ENCODE peak calls at places on chromosomes 13 and 19, in ten cellular contexts. R is spleen, V is right cardiac atrium, D is cardiac muscle cell, G is lower lobe of right lung, N is mesenchymal stem cell, O is endothelial cell of umbilical vein, C is adipocyte, W is neuronal stem cell, E is aorta. B is an unnamed sample. For H3K9me3 and H3K4me1, the result is how much of the 10 kb centered on the place peaks cover.

GRCh38 chr13:64471916-64472315 is 2758.2 kb downstream of the PCDH9 start:
- DNase-seq in C (peak), N (peak), W (no peak), R (no peak), E (no peak), V (no peak), G (no peak), O (peak), D (peak), B (peak)

GRCh38 chr13:65966991-65967451 is 1263.1 kb downstream of the PCDH9 start:
- DNase-seq in W (no peak), V (no peak), N (peak), D (peak), G (no peak), R (no peak), E (no peak), O (peak), C (peak), B (peak)

GRCh38 chr13:92317066-92317465 is 909.5 kb upstream of the GPC6 start:
- DNase-seq in C (no peak), R (no peak), D (no peak), V (no peak), W (no peak), O (no peak), N (peak), G (no peak), E (no peak), B (peak)

GRCh38 chr13:81658598-81659370 is 1317.9 kb upstream of the SPRY2 start:
- DNase-seq in V (no peak), O (no peak), R (no peak), C (no peak), W (no peak), N (no peak), D (no peak), E (no peak), G (no peak), B (no peak)

GRCh38 chr19:29326351-29326750 is 113.4 kb upstream of the UQCRFS1 start:
- DNase-seq in G (no peak), D (no peak), N (no peak), E (no peak), V (no peak), O (no peak), W (no peak), C (no peak), R (no peak), B (no peak)

GRCh38 chr19:33147538-33147937 is 15.6 kb downstream of the WDR88 start:
- DNase-seq in W (no peak), R (no peak), N (no peak), D (no peak), G (no peak), V (no peak), O (no peak), E (no peak), C (no peak), B (no peak)

GRCh38 chr13:97600438-97601080 is 166.6 kb downstream of the RAP2A start:
- DNase-seq in G (no peak), D (no peak), E (no peak), W (no peak), N (peak), V (no peak), C (peak), O (peak), R (no peak), B (peak)

GRCh38 chr13:83883061-83883523 is 818 bp upstream of the SLITRK1 start:
- DNase-seq in G (no peak), N (no peak), C (no peak), V (no peak), O (no peak), E (no peak), R (no peak), D (no peak), W (no peak), B (no peak)

GRCh38 chr13:30037766-30038165 is 187.3 kb upstream of the UBL3 start:
- DNase-seq in V (no peak), N (peak), C (peak), D (no peak), O (no peak), E (no peak), W (no peak), R (no peak), G (no peak), B (peak)

GRCh38 chr13:43935878-43936277 is 56.2 kb downstream of the LACC1 start:
- DNase-seq in G (no peak), D (no peak), C (peak), V (no peak), R (no peak), O (no peak), W (no peak), N (peak), E (no peak), B (no peak)

GRCh38 chr13:104106705-104107393 is 1040.6 kb upstream of the SLC10A2 start:
- DNase-seq in G (no peak), V (no peak), E (no peak), N (no peak), C (no peak), W (no peak), O (peak), R (no peak), D (no peak), B (peak)

GRCh38 chr19:7645159-7645558 is 8.2 kb downstream of the STXBP2 start:
- DNase-seq in W (no peak), N (no peak), O (no peak), V (peak), C (no peak), G (no peak), E (no peak), R (no peak), D (no peak), B (no peak)

GRCh38 chr19:15107056-15108010 is at the start of gene SYDE1:
- DNase-seq in E (peak), D (peak), C (peak), O (peak), W (peak), R (no peak), N (peak), G (no peak), V (peak), B (peak)

GRCh38 chr13:98141938-98142426 is 912 bp upstream of the FARP1 start:
- DNase-seq in G (peak), V (peak), N (peak), O (no peak), E (no peak), R (peak), D (no peak), C (no peak), W (peak), B (no peak)

GRCh38 chr13:43908156-43909126 is 28.7 kb downstream of the LACC1 start:
- DNase-seq in W (peak), C (peak), V (no peak), N (peak), G (no peak), E (no peak), R (no peak), D (peak), O (peak), B (peak)

GRCh38 chr13:98890186-98890585 is 87.7 kb downstream of the DOCK9 start:
- DNase-seq in N (peak), D (no peak), O (peak), G (no peak), R (no peak), C (no peak), W (no peak), V (no peak), E (no peak), B (peak)

GRCh38 chr19:7515471-7516226 is at the start of gene ZNF358:
- DNase-seq in R (peak), O (peak), N (peak), G (peak), E (peak), C (peak), W (peak), V (peak), D (peak), B (peak)

GRCh38 chr19:18879579-18880373 is 16.2 kb downstream of the CERS1 start:
- DNase-seq in N (no peak), E (no peak), C (peak), G (peak), V (peak), D (no peak), R (peak), O (peak), W (no peak), B (no peak)

GRCh38 chr19:48968813-48969218 is 3.7 kb downstream of the FTL start:
- DNase-seq in V (no peak), W (no peak), R (no peak), E (no peak), G (no peak), N (peak), O (no peak), D (no peak), C (no peak), B (no peak)

GRCh38 chr13:52879950-52880650 is 31.7 kb upstream of the PCDH8 start:
- DNase-seq in D (no peak), N (no peak), E (no peak), V (no peak), C (no peak), G (no peak), O (no peak), W (no peak), R (no peak), B (no peak)

GRCh38 chr13:99199541-99200432 is 867 bp upstream of the UBAC2 start:
- DNase-seq in V (no peak), W (no peak), G (no peak), C (peak), N (peak), O (peak), R (no peak), E (no peak), D (peak), B (peak)

GRCh38 chr19:11286312-11286974 is 9.5 kb upstream of the TSPAN16 start:
- DNase-seq in O (peak), N (no peak), R (no peak), W (no peak), G (no peak), V (peak), E (no peak), C (peak), D (no peak), B (peak)

GRCh38 chr13:80817979-80818378 is 477.1 kb upstream of the SPRY2 start:
- DNase-seq in O (no peak), W (no peak), N (no peak), C (no peak), D (no peak), E (no peak), R (no peak), G (no peak), V (no peak), B (no peak)

GRCh38 chr13:20526664-20527063 is 1.0 kb upstream of the CRYL1 start:
- DNase-seq in V (no peak), E (no peak), N (no peak), C (peak), R (no peak), O (peak), D (no peak), G (no peak), W (no peak), B (peak)

DNA sequence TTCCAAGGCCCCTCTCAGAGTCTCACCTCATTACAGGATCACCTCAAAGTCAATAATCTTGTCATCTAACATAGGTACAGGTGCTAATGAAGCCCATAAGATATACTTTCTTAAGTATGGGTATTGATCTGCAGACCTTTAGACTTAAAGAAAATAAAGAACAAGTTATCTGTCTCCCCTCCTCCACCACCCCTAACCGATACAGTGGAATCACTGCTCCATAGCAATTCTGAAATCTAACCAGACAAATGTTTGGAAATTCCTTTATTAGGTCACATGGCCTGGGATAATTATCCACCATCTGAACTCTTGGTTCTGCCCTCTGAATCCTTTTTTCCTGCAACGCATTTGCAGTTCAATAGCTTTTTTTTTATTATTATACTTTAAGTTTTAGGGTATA is 4.5 kb upstream of the ZNF470 start:
- DNase-seq in W (no peak), R (no peak), E (no peak), O (no peak), G (no peak), C (no peak), V (no peak), N (no peak), D (no peak), B (no peak)
- H3K9me3 ChIP-seq in W (half or more), R (half or more), E (under half), O (under half), G (half or more), C (half or more), V (under half), N (half or more), D (under half), B (under half)

GRCh38 chr19:45781282-45782161 is 768 bp downstream of the DMPK start:
- DNase-seq in G (no peak), V (no peak), N (no peak), W (no peak), D (no peak), C (peak), E (peak), O (no peak), R (no peak), B (no peak)

GRCh38 chr19:45782162-45782623 is at the start of gene DMPK:
- DNase-seq in D (peak), E (peak), R (no peak), W (no peak), G (no peak), C (peak), N (peak), O (no peak), V (peak), B (no peak)

GRCh38 chr19:45784096-45784495 is 1.8 kb upstream of the DMPK start:
- DNase-seq in C (no peak), R (no peak), G (no peak), N (no peak), E (no peak), V (no peak), D (no peak), W (no peak), O (no peak), B (no peak)

GRCh38 chr19:45785097-45785496 is 2.8 kb upstream of the DMPK start:
- DNase-seq in G (no peak), C (no peak), E (no peak), W (no peak), R (no peak), N (no peak), O (no peak), V (no peak), D (no peak), B (no peak)

GRCh38 chr19:45782820-45783785 is 813 bp upstream of the DMPK start:
- DNase-seq in C (peak), N (peak), G (no peak), V (peak), E (peak), R (no peak), D (peak), W (no peak), O (no peak), B (peak)
- H3K4me1 ChIP-seq in C (under half), N (under half), G (under half), V (under half), E (under half), R (under half), D (under half), W (under half), O (under half), B (under half)

GRCh38 chr19:52070496-52070895 is 21.9 kb upstream of the ZNF432 start:
- DNase-seq in N (no peak), D (no peak), E (no peak), W (no peak), G (no peak), C (no peak), R (no peak), V (no peak), O (no peak), B (peak)

GRCh38 chr19:52065399-52065798 is 16.8 kb upstream of the ZNF432 start:
- DNase-seq in E (no peak), V (no peak), R (no peak), O (no peak), N (no peak), W (no peak), D (no peak), G (no peak), C (no peak), B (no peak)

GRCh38 chr19:52069653-52070052 is 21.0 kb upstream of the ZNF432 start:
- DNase-seq in D (no peak), W (no peak), C (no peak), N (no peak), G (no peak), R (no peak), E (no peak), O (no peak), V (no peak), B (no peak)

DNA sequence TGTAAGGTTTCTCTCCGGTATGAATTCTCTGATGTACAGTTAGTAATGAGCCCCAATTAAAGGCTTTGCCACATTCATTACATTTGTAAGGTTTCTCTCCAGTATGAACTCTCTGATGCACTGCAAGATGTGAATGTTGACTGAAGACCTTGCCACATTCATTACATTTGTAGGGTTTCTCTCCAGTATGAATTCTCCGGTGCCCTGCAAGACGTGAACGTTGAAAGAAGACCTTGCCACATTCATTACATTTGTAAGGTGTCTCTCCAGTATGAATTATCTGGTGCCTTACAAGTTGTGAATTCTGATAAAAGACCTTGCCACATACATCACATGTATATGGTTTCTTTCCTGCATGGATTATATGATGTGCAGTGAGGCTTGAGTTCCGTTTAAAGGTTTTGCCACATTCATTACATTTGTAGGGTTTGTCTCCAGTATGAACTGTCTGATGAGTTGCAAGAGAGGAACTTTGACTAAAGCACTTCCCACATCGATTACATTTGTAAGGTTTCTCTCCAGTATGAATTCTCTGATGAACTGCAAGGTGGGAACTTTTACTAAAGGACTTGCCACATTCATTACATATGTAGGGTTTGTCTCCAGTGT is 17.7 kb upstream of the ZNF432 start:
- DNase-seq in R (no peak), D (no peak), G (no peak), V (no peak), N (no peak), E (no peak), C (no peak), W (no peak), O (no peak), B (no peak)
- H3K9me3 ChIP-seq in R (half or more), D (under half), G (half or more), V (under half), N (half or more), E (under half), C (half or more), W (half or more), O (under half), B (under half)

GRCh38 chr19:1823539-1824251 is 11.6 kb upstream of the ATP8B3 start:
- DNase-seq in G (no peak), R (no peak), N (no peak), C (no peak), O (no peak), E (no peak), W (no peak), V (peak), D (no peak), B (no peak)
- H3K4me1 ChIP-seq in G (under half), R (under half), N (under half), C (under half), O (under half), E (under half), W (under half), V (under half), D (under half), B (under half)

GRCh38 chr19:50059045-50059444 is 33.2 kb downstream of the ZNF473 start:
- DNase-seq in N (no peak), W (no peak), G (no peak), C (no peak), O (no peak), R (no peak), V (no peak), D (no peak), E (no peak), B (no peak)
- H3K9me3 ChIP-seq in N (under half), W (under half), G (under half), C (under half), O (under half), R (under half), V (under half), D (under half), E (under half), B (under half)

GRCh38 chr13:100394005-100394695 is 194.4 kb downstream of the GGACT start:
- DNase-seq in V (no peak), R (no peak), N (peak), O (peak), D (no peak), W (no peak), E (no peak), C (peak), G (no peak), B (peak)

GRCh38 chr13:100392709-100393630 is 195.6 kb downstream of the GGACT start:
- DNase-seq in C (peak), R (no peak), G (peak), N (peak), O (peak), E (peak), D (peak), W (peak), V (peak), B (peak)

GRCh38 chr13:100387416-100387815 is 201.2 kb downstream of the GGACT start:
- DNase-seq in C (no peak), V (no peak), R (no peak), O (no peak), E (no peak), N (no peak), G (no peak), D (no peak), W (no peak), B (no peak)

GRCh38 chr13:100389617-100390016 is 199.0 kb downstream of the GGACT start:
- DNase-seq in C (no peak), G (no peak), O (no peak), W (no peak), V (no peak), R (no peak), E (no peak), N (no peak), D (no peak), B (no peak)

GRCh38 chr13:100388923-100389322 is 199.7 kb downstream of the GGACT start:
- DNase-seq in E (no peak), V (no peak), G (no peak), R (no peak), D (no peak), O (no peak), N (no peak), C (no peak), W (no peak), B (no peak)
- H3K4me1 ChIP-seq in E (under half), V (under half), G (under half), R (under half), D (under half), O (under half), N (under half), C (under half), W (under half), B (under half)

GRCh38 chr19:24142771-24143170 is 55.8 kb downstream of the ZNF254 start:
- DNase-seq in G (no peak), N (no peak), V (no peak), O (no peak), E (no peak), W (no peak), D (no peak), C (no peak), R (no peak), B (no peak)
- H3K9me3 ChIP-seq in G (half or more), N (half or more), V (under half), O (under half), E (under half), W (under half), D (under half), C (half or more), R (under half), B (under half)

DNA sequence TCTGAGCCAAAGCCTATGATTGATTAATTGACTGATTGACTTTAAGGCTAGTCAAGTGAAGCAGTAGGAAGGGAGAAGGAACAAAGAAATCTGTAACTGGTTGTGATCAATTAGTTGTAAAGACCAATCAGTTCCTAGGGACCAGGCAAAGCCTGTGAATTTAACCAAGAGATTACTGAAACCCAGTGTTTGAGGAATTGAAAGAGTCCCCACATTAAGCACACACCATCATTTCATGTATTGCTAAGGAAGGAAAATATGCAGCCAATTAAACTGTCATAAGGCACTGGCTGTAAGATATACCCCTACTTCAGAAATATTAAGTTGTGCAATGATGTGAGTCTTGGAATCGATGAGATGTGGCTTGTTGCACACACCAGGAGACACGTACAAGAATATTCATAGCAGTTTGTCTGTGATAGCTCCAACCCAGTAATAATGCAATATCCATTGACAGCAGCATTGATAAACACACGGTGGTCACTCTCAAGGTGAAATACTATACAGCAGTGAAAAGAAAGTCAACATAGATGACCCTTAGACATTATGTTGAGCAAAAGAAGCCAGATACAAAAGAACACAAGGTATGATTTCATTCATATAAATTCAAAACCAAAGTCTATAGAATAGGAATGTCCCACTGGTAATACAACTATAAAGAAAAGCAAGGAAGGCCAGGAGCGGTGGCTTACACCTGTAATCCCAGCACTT is 9.0 kb downstream of the C19orf47 start:
- DNase-seq in R (no peak), D (no peak), G (no peak), E (no peak), C (no peak), O (no peak), W (no peak), V (no peak), N (no peak), B (no peak)
- H3K4me1 ChIP-seq in R (under half), D (under half), G (under half), E (under half), C (under half), O (under half), W (under half), V (under half), N (under half), B (under half)